ENCODE peak calls at places on chromosomes 6 and 20, in ten cellular contexts. G is stomach; Y is CD8-positive, alpha-beta T cell; Q is endothelial cell; Z is psoas muscle; P is gastrocnemius medialis; R is GM06990; I is endothelial cell of umbilical vein; W is OCI-LY7; V is osteocyte. K is an unnamed sample.

GRCh38 chr6:165042912-165043311 is 266.5 kb downstream of the C6orf118 start:
- DNase-seq in G (no peak), Z (no peak), V (no peak), I (no peak), Y (no peak), W (no peak), R (no peak), P (no peak), Q (no peak), K (no peak)

GRCh38 chr6:170205126-170205525 is 85.8 kb downstream of the DLL1 start:
- DNase-seq in R (no peak), Q (no peak), Y (peak), W (no peak), G (peak), V (peak), I (no peak), Z (no peak), P (no peak), K (no peak)

GRCh38 chr6:10151144-10151915 is 263.5 kb downstream of the TFAP2A start:
- DNase-seq in V (no peak), G (no peak), P (no peak), Q (no peak), Y (no peak), Z (no peak), I (no peak), R (no peak), W (no peak), K (no peak)

GRCh38 chr6:110537208-110538123 is 61.1 kb upstream of the SLC22A16 start:
- DNase-seq in Y (no peak), I (peak), W (no peak), P (no peak), V (no peak), R (no peak), G (no peak), Z (no peak), Q (no peak), K (no peak)

GRCh38 chr6:39273394-39273793 is 40.8 kb downstream of the KCNK17 start:
- DNase-seq in I (no peak), Q (no peak), V (no peak), Y (no peak), Z (no peak), P (no peak), W (no peak), G (peak), R (no peak), K (no peak)

GRCh38 chr6:30490031-30490876 is 945 bp downstream of the HLA-E start:
- DNase-seq in Y (peak), I (peak), Q (peak), P (peak), Z (peak), W (peak), V (peak), G (peak), R (peak), K (peak)

GRCh38 chr20:49814057-49814675 is 1.5 kb downstream of the SLC9A8 start:
- DNase-seq in P (peak), G (no peak), Z (no peak), Y (no peak), Q (no peak), I (no peak), V (no peak), R (no peak), W (no peak), K (no peak)

GRCh38 chr6:45163952-45164766 is 164.0 kb upstream of the RUNX2 start:
- DNase-seq in V (no peak), Z (no peak), R (peak), P (no peak), I (no peak), Y (no peak), G (no peak), Q (no peak), W (no peak), K (peak)

GRCh38 chr6:110325197-110325596 is 33.0 kb downstream of the METTL24 start:
- DNase-seq in Q (no peak), V (no peak), Z (no peak), P (no peak), I (no peak), G (no peak), Y (no peak), R (no peak), W (no peak), K (no peak)

GRCh38 chr20:62622178-62622876 is 20.0 kb upstream of the SLCO4A1 start:
- DNase-seq in Y (no peak), P (no peak), R (no peak), G (no peak), Q (no peak), V (no peak), Z (peak), W (no peak), I (no peak), K (no peak)

GRCh38 chr6:163605388-163606097 is 191.0 kb downstream of the QKI start:
- DNase-seq in Z (no peak), V (no peak), Q (no peak), G (no peak), R (no peak), W (no peak), P (no peak), Y (no peak), I (no peak), K (no peak)

GRCh38 chr6:797479-798077 is 104.6 kb upstream of the EXOC2 start:
- DNase-seq in G (peak), R (no peak), I (peak), W (peak), P (no peak), Z (no peak), Y (peak), V (no peak), Q (peak), K (peak)

GRCh38 chr6:46210294-46210693 is 39.5 kb upstream of the ENPP5 start:
- DNase-seq in P (no peak), Y (no peak), I (no peak), V (no peak), W (no peak), Q (no peak), R (no peak), G (no peak), Z (no peak), K (no peak)

GRCh38 chr6:160088069-160088773 is 33.4 kb upstream of the SLC22A1 start:
- DNase-seq in G (peak), Z (peak), Q (peak), V (peak), W (peak), R (no peak), Y (no peak), I (peak), P (no peak), K (no peak)

GRCh38 chr6:49980898-49981297 is 11.5 kb upstream of the DEFB113 start:
- DNase-seq in W (no peak), Y (no peak), V (no peak), I (no peak), P (no peak), Q (no peak), Z (no peak), G (no peak), R (peak), K (peak)

GRCh38 chr6:22062807-22063408 is 233.9 kb downstream of the PRL start:
- DNase-seq in W (no peak), G (no peak), R (peak), P (no peak), Y (peak), Z (no peak), V (no peak), I (peak), Q (no peak), K (peak)

GRCh38 chr6:93721386-93722048 is 302.2 kb upstream of the EPHA7 start:
- DNase-seq in G (no peak), Z (no peak), R (no peak), Y (no peak), I (peak), P (no peak), V (no peak), W (peak), Q (peak), K (no peak)

GRCh38 chr20:32902456-32903420 is 44.0 kb downstream of the EFCAB8 start:
- DNase-seq in Z (peak), Y (peak), Q (peak), G (peak), P (no peak), I (peak), R (no peak), V (no peak), W (peak), K (peak)

GRCh38 chr6:80607814-80608391 is 501.4 kb downstream of the BCKDHB start:
- DNase-seq in Q (no peak), Y (no peak), V (no peak), W (no peak), Z (no peak), G (no peak), I (no peak), R (no peak), P (no peak), K (no peak)

GRCh38 chr20:7585126-7585679 is 355.1 kb downstream of the HAO1 start:
- DNase-seq in I (no peak), R (no peak), P (no peak), Y (no peak), Z (no peak), W (no peak), Q (no peak), V (no peak), G (no peak), K (no peak)

GRCh38 chr6:137571854-137572253 is 77.7 kb upstream of the OLIG3 start:
- DNase-seq in Y (peak), G (peak), Z (no peak), I (peak), Q (peak), W (peak), R (peak), P (no peak), V (no peak), K (peak)

GRCh38 chr6:167416676-167417430 is 92.0 kb downstream of the TTLL2 start:
- DNase-seq in Y (no peak), Q (no peak), W (no peak), I (no peak), V (peak), Z (no peak), R (no peak), G (no peak), P (no peak), K (no peak)

GRCh38 chr20:63314015-63314471 is 21.1 kb downstream of the COL20A1 start:
- DNase-seq in Y (no peak), I (no peak), P (no peak), V (no peak), Q (no peak), Z (peak), W (no peak), G (no peak), R (no peak), K (no peak)

GRCh38 chr6:52650946-52651345 is 20.0 kb upstream of the TMEM14A start:
- DNase-seq in R (no peak), P (no peak), Z (no peak), I (no peak), Y (no peak), G (no peak), W (no peak), V (no peak), Q (no peak), K (no peak)

GRCh38 chr6:169106176-169106575 is 147.5 kb downstream of the THBS2 start:
- DNase-seq in I (no peak), R (no peak), Y (no peak), Z (no peak), W (no peak), Q (no peak), V (no peak), G (no peak), P (no peak), K (no peak)

GRCh38 chr6:44593539-44593944 is 206.0 kb downstream of the CDC5L start:
- DNase-seq in W (peak), G (peak), V (peak), Y (peak), P (peak), Q (peak), I (peak), R (no peak), Z (no peak), K (peak)

GRCh38 chr20:10646006-10646405 is 27.8 kb downstream of the JAG1 start:
- DNase-seq in V (no peak), P (no peak), Z (no peak), R (no peak), Q (no peak), W (no peak), I (no peak), Y (no peak), G (no peak), K (no peak)

GRCh38 chr20:41654292-41654691 is 36.1 kb upstream of the CHD6 start:
- DNase-seq in W (no peak), R (no peak), Z (no peak), Y (no peak), P (no peak), V (no peak), Q (no peak), G (peak), I (no peak), K (no peak)

GRCh38 chr20:8858181-8858794 is 210.6 kb upstream of the PLCB4 start:
- DNase-seq in G (no peak), W (no peak), Y (no peak), R (no peak), V (no peak), I (no peak), Z (no peak), Q (no peak), P (no peak), K (no peak)

GRCh38 chr20:3250091-3250504 is 11.1 kb upstream of the SLC4A11 start:
- DNase-seq in Y (no peak), G (no peak), Q (peak), V (no peak), Z (no peak), P (no peak), I (peak), R (no peak), W (no peak), K (peak)

GRCh38 chr6:165850434-165851019 is 187.5 kb upstream of the PDE10A start:
- DNase-seq in Q (peak), R (peak), V (peak), G (peak), I (peak), Z (peak), W (peak), Y (peak), P (no peak), K (peak)

GRCh38 chr6:169791721-169792131 is 40.3 kb downstream of the ERMARD start:
- DNase-seq in V (peak), Y (no peak), G (no peak), W (no peak), R (no peak), Q (no peak), I (no peak), Z (no peak), P (no peak), K (no peak)

GRCh38 chr6:41818271-41819054 is 31.0 kb downstream of the TOMM6 start:
- DNase-seq in Z (no peak), Y (no peak), P (no peak), R (no peak), Q (no peak), V (no peak), W (no peak), G (no peak), I (peak), K (no peak)

GRCh38 chr6:41811095-41811494 is 23.6 kb downstream of the TOMM6 start:
- DNase-seq in I (no peak), R (no peak), Y (no peak), W (no peak), P (no peak), Z (no peak), Q (no peak), V (no peak), G (no peak), K (no peak)

GRCh38 chr6:41813956-41814355 is 26.5 kb downstream of the TOMM6 start:
- DNase-seq in P (no peak), Q (no peak), R (no peak), I (no peak), Z (no peak), Y (no peak), W (no peak), G (no peak), V (no peak), K (no peak)

GRCh38 chr6:41813469-41813868 is 26.0 kb downstream of the TOMM6 start:
- DNase-seq in P (no peak), Z (no peak), I (no peak), G (no peak), Y (no peak), R (no peak), V (no peak), W (no peak), Q (no peak), K (no peak)

GRCh38 chr6:41815587-41815986 is 28.1 kb downstream of the TOMM6 start:
- DNase-seq in Y (no peak), Z (no peak), P (no peak), W (no peak), Q (no peak), I (no peak), G (no peak), R (no peak), V (no peak), K (no peak)
- TF ChIP-seq CTCF in Y (no peak), Z (no peak), P (no peak), W (no peak), Q (no peak), I (no peak), G (no peak), R (no peak), V (no peak), K (no peak)

DNA sequence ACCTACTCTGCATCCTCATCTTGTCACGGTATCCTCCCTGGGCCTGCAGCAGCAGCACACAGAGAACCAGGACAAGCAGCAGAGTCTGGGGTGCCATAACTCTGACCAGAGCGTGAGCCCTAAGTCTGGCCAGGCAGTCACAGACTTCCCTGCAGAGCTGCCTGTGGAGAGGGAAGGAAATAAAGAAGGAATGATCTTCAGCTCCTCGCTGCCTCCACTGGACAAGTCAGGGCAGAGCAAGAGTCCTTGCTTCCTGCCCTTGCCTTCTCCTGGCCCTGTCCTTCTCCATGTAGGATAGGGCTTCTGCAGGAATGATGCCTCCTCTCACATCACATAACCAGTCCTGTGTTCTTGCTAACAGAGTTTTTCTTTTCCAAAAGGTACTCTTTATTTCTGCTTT is 15.9 kb upstream of the WFDC11 start:
- DNase-seq in G (no peak), V (no peak), W (no peak), Z (no peak), I (no peak), P (no peak), Q (peak), R (no peak), Y (no peak), K (no peak)
- TF ChIP-seq CTCF in G (no peak), V (no peak), W (no peak), Z (no peak), I (peak), P (no peak), Q (no peak), R (no peak), Y (no peak), K (no peak)

DNA sequence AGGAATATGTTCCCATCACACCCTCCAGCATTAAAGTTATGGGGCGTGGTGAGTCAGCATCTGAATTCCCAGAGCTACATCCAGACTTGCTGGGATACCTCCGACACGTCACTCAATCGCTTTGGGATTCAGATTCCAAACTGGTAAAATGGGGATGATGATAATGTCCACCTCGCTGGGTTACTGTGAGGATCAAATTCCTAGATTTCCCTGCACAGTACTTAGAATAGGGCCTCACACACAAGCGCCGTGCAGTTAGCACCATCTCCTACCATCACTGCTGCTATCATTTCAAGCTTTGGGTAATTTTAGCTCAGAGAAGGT is 107.2 kb downstream of the SULF2 start:
- DNase-seq in W (no peak), Z (no peak), P (no peak), Y (no peak), I (no peak), Q (no peak), V (no peak), G (no peak), R (no peak), K (no peak)
- TF ChIP-seq CTCF in W (peak), Z (no peak), P (no peak), Y (no peak), I (no peak), Q (peak), V (no peak), G (no peak), R (no peak), K (no peak)

DNA sequence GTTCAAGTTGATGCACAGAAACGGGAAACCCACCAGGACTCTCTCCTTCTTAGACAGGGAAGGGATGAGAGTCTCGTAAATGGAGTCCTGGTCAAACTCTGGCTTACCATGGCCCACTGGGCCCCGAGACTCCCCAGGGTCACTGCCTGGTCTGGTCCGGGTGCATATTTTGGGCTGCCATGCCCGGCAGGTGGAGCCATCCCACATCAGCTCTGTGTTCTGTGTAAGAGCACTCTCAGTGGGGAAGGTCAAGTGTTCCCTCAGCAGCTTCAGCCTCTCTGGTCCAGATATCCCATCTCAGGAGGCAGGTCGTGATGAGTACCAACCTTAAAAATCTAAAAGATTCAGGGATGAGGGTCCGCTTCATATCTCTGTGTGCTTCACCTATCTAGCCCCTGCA is 138.8 kb downstream of the EDN3 start:
- DNase-seq in Y (no peak), Q (no peak), V (no peak), P (no peak), W (no peak), R (no peak), Z (no peak), I (no peak), G (no peak), K (no peak)
- TF ChIP-seq CTCF in Y (no peak), Q (no peak), V (no peak), P (no peak), W (peak), R (peak), Z (no peak), I (no peak), G (no peak), K (no peak)

GRCh38 chr20:60365063-60365640 is 406.9 kb downstream of the CDH26 start:
- DNase-seq in Z (no peak), V (no peak), Y (no peak), I (no peak), W (peak), G (peak), R (no peak), P (no peak), Q (peak), K (no peak)
- TF ChIP-seq CTCF in Z (no peak), V (no peak), Y (no peak), I (no peak), W (peak), G (no peak), R (no peak), P (no peak), Q (no peak), K (no peak)

GRCh38 chr20:25238319-25239037 is 9.4 kb upstream of the PYGB start:
- DNase-seq in R (no peak), Q (no peak), Z (no peak), V (no peak), Y (no peak), I (no peak), G (no peak), P (no peak), W (no peak), K (no peak)
- TF ChIP-seq CTCF in R (no peak), Q (no peak), Z (no peak), V (no peak), Y (no peak), I (no peak), G (no peak), P (no peak), W (no peak), K (no peak)

DNA sequence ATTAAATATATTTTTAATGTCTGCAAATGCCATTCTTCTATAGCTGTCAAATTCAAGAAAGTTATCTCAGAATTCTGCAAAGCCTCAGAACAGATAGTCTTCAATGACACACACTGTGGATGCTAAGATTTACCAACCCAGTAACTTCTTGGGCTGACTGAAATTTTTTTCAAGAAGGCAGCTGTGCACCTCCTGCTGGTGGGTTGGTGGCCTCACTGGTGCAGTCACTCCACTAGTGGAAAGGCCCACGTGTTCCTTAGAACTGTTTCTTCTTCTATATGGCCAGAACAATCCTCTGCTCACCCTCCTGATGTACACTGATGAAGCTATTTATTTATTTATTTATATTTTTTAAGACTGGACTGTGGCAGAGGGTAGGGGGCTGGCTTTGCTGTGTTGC is 28.1 kb upstream of the MTCL3 start:
- DNase-seq in Y (no peak), Q (peak), I (no peak), P (no peak), R (no peak), G (no peak), W (peak), Z (no peak), V (no peak), K (no peak)
- TF ChIP-seq CTCF in Y (no peak), Q (peak), I (peak), P (no peak), R (peak), G (no peak), W (no peak), Z (peak), V (peak), K (peak)

GRCh38 chr6:124987291-124987690 is 25.1 kb downstream of the RNF217 start:
- DNase-seq in V (no peak), P (no peak), Z (no peak), Q (no peak), Y (no peak), I (no peak), G (no peak), R (no peak), W (no peak), K (no peak)

GRCh38 chr6:124982669-124983068 is 20.4 kb downstream of the RNF217 start:
- DNase-seq in Y (no peak), R (no peak), W (no peak), I (no peak), V (no peak), P (no peak), Z (no peak), Q (no peak), G (no peak), K (no peak)

GRCh38 chr6:124986146-124986545 is 23.9 kb downstream of the RNF217 start:
- DNase-seq in I (no peak), R (no peak), P (no peak), W (no peak), V (no peak), Q (no peak), Z (no peak), G (no peak), Y (no peak), K (no peak)

GRCh38 chr6:124984668-124985338 is 22.6 kb downstream of the RNF217 start:
- DNase-seq in Q (no peak), I (peak), W (no peak), Z (no peak), P (no peak), V (no peak), Y (no peak), R (no peak), G (no peak), K (no peak)

GRCh38 chr6:124983383-124983782 is 21.1 kb downstream of the RNF217 start:
- DNase-seq in Z (no peak), G (no peak), W (no peak), R (no peak), Y (no peak), Q (no peak), I (no peak), P (no peak), V (no peak), K (no peak)
- TF ChIP-seq CTCF in Z (no peak), G (no peak), W (no peak), R (no peak), Y (no peak), Q (no peak), I (no peak), P (no peak), V (no peak), K (no peak)